ENCODE peak calls at places on chromosomes 4 and X, in four cellular contexts. J, U, N and W are unnamed samples.

GRCh38 chr4:56959064-56959463 is 18.3 kb downstream of the NOA1 start:
- DNase-seq in U (no peak), N (no peak), J (no peak), W (no peak)

GRCh38 chr4:184824081-184824775 is 1.5 kb downstream of the ACSL1 start:
- DNase-seq in U (no peak), J (no peak), N (no peak), W (no peak)

GRCh38 chr4:17502764-17503163 is 9.1 kb downstream of the QDPR start:
- DNase-seq in N (no peak), J (no peak), U (no peak), W (no peak)

GRCh38 chr4:99389606-99390005 is 37.1 kb upstream of the ADH1C start:
- DNase-seq in N (no peak), U (no peak), J (no peak), W (no peak)

GRCh38 chrX:100410901-100411801 is 1.1 kb upstream of the PCDH19 start:
- DNase-seq in N (peak; percentile 10), U (no peak), J (no peak), W (no peak)

GRCh38 chr4:106136777-106137331 is 179.2 kb downstream of the TBCK start:
- DNase-seq in N (no peak), J (no peak), U (no peak), W (no peak)

GRCh38 chr4:15299627-15300026 is 128.2 kb upstream of the C1QTNF7 start:
- DNase-seq in U (no peak), N (no peak), J (no peak), W (no peak)

GRCh38 chr4:163623787-163624186 is 129.3 kb downstream of the TMA16 start:
- DNase-seq in U (no peak), N (peak; percentile 3), J (no peak), W (no peak)

GRCh38 chr4:23853986-23854385 is 35.9 kb downstream of the PPARGC1A start:
- DNase-seq in N (no peak), U (no peak), J (no peak), W (no peak)

GRCh38 chr4:40307627-40308497 is 27.3 kb upstream of the CHRNA9 start:
- DNase-seq in N (peak; percentile 37), U (no peak), J (no peak), W (peak; percentile 65)

GRCh38 chr4:158678767-158679166 is 6.7 kb downstream of the ETFDH start:
- DNase-seq in N (no peak), J (no peak), U (no peak), W (no peak)

GRCh38 chr4:73415807-73416238 is 11.7 kb downstream of the ALB start:
- DNase-seq in U (peak; percentile 88), N (no peak), J (no peak), W (no peak)

GRCh38 chr4:59094505-59094904 is 1984.3 kb upstream of the IGFBP7 start:
- DNase-seq in N (peak; percentile 56), U (no peak), J (no peak), W (no peak)

GRCh38 chr4:1644906-1645657 is 39.0 kb downstream of the FAM53A start:
- DNase-seq in J (no peak), N (peak; percentile 47), U (no peak), W (no peak)

GRCh38 chrX:8194216-8194615 is 23.1 kb upstream of the VCX2 start:
- DNase-seq in J (no peak), N (no peak), U (no peak), W (no peak)

GRCh38 chr4:100189820-100190642 is at the start of gene DDIT4L:
- DNase-seq in N (peak; percentile 76), U (no peak), J (peak; percentile 46), W (no peak)

GRCh38 chr4:82381661-82382284 is 8.0 kb upstream of the HNRNPD start:
- DNase-seq in N (no peak), U (no peak), J (no peak), W (no peak)

GRCh38 chrX:7120578-7121219 is 26.8 kb upstream of the STS start:
- DNase-seq in U (peak; percentile 69), J (no peak), N (no peak), W (no peak)

GRCh38 chrX:129188223-129188622 is 335.1 kb downstream of the SMARCA1 start:
- DNase-seq in N (peak; percentile 81), J (no peak), U (no peak), W (no peak)

GRCh38 chrX:129193357-129193756 is 329.9 kb downstream of the SMARCA1 start:
- DNase-seq in N (no peak), J (no peak), U (peak; percentile 21), W (no peak)
- H3K27me3 ChIP-seq in N (no peaks in the 10 kb centered on the region), J (no peaks in the 10 kb centered on the region), U (no peaks in the 10 kb centered on the region), W (no peaks in the 10 kb centered on the region)

DNA sequence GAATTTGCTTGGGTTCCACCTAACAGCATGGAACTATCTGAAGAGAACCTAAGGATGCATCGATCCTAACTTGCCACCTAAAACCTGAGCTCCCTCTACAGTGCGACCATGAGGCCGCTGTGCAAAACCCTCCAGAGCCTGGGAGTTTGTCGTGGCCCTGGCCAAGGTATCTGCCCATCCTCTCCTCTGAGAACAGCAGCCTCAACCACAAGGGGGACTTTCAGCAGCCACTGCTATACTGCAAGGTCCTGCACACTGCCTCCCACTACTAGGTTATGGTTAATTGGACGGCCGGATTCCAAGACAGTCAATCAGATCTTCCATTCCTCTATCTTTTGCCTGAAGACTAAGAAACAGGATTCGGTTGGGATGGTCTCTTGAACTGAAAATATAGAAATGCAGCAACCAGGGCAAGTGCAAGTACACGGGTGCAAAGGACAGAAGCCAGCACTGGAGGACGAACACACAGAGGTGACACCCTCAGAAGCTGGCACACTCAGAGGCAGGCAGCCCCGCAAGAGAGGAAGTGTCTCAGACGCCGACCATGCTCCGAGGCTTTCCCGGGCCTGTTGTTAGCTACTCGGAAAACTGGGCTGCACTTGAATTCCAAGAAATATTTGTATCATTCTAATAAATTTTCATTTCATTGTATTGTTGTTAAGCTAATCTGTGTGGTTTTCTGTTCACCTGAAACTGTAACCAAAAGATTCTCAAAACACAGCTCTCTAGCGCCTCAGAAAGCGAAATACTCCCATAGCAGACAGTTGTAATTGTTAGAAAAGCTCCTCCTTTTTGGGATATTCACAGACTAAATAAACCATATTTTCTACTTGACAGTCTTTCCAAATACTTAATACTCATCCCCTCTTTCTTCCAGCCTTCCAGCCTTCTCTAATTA is 63.3 kb downstream of the AFAP1 start:
- DNase-seq in J (no peak), U (peak; percentile 55), N (peak; percentile 58), W (no peak)
- H3K4me1 ChIP-seq in J (peaks cover 4% of the 10 kb centered on the region), U (peaks cover 31% of the 10 kb centered on the region), N (peaks cover 34% of the 10 kb centered on the region), W (peaks cover 11% of the 10 kb centered on the region)

GRCh38 chrX:66634272-66634671 is 4.6 kb downstream of the EDA2R start:
- DNase-seq in J (no peak), N (no peak), U (no peak), W (no peak)

GRCh38 chrX:66632473-66632872 is 6.4 kb downstream of the EDA2R start:
- DNase-seq in J (no peak), N (no peak), U (no peak), W (no peak)

GRCh38 chrX:66633541-66633940 is 5.3 kb downstream of the EDA2R start:
- DNase-seq in U (no peak), N (no peak), J (no peak), W (no peak)

GRCh38 chrX:66632986-66633385 is 5.9 kb downstream of the EDA2R start:
- DNase-seq in J (no peak), N (no peak), U (no peak), W (no peak)

GRCh38 chrX:66635360-66635759 is 3.5 kb downstream of the EDA2R start:
- DNase-seq in U (no peak), N (no peak), J (no peak), W (no peak)
- H3K27me3 ChIP-seq in U (no peaks in the 10 kb centered on the region), N (no peaks in the 10 kb centered on the region), J (no peaks in the 10 kb centered on the region), W (no peaks in the 10 kb centered on the region)

GRCh38 chr4:38931125-38931524 is 63.5 kb downstream of the FAM114A1 start:
- DNase-seq in J (no peak), U (no peak), N (no peak), W (no peak)
- H3K4me1 ChIP-seq in J (no peaks in the 10 kb centered on the region), U (peaks cover 15% of the 10 kb centered on the region), N (no peaks in the 10 kb centered on the region), W (no peaks in the 10 kb centered on the region)

DNA sequence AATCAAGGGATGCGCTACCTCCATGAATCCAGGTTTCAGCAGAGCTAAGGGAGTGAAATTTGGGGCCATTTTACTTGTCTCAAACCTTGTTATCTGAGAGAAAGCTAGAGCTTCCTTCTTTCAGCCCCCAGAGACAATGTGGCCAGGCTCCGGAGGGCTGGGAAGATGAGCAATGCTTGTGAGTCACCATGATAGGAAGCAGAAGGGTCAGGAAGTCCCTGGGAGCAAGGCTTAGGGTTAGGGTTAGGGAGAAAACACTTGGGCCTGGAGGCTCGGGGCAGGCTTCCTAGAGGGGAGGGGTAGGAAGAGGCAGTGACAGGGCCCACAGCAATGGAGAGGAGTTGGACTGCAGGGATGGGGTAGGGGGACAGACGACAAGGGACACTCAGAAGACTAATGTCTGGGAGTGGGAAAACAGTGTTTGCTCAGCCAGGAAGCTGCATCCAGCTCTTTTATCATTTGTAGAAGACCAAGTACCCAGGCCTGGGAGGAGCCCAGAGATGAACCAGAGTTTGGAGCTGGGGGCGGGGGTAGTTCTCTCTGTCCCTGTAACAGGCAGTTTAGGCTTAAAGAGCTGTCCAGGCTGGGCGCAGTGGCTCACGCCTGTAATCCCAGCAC is 16.4 kb upstream of the PORCN start:
- DNase-seq in N (no peak), J (no peak), U (no peak), W (no peak)
- H3K27me3 ChIP-seq in N (no peaks in the 10 kb centered on the region), J (peaks cover 3% of the 10 kb centered on the region), U (no peaks in the 10 kb centered on the region), W (no peaks in the 10 kb centered on the region)

GRCh38 chr4:68347845-68348244 is 2.0 kb downstream of the YTHDC1 start:
- DNase-seq in U (no peak), J (no peak), N (no peak), W (no peak)

GRCh38 chr4:68342139-68342538 is 7.8 kb downstream of the YTHDC1 start:
- DNase-seq in J (no peak), U (no peak), N (peak; percentile 24), W (no peak)

GRCh38 chr4:68346461-68346860 is 3.4 kb downstream of the YTHDC1 start:
- DNase-seq in J (no peak), U (peak; percentile 49), N (no peak), W (no peak)

GRCh38 chr4:68344785-68345184 is 5.1 kb downstream of the YTHDC1 start:
- DNase-seq in N (no peak), U (no peak), J (no peak), W (no peak)

DNA sequence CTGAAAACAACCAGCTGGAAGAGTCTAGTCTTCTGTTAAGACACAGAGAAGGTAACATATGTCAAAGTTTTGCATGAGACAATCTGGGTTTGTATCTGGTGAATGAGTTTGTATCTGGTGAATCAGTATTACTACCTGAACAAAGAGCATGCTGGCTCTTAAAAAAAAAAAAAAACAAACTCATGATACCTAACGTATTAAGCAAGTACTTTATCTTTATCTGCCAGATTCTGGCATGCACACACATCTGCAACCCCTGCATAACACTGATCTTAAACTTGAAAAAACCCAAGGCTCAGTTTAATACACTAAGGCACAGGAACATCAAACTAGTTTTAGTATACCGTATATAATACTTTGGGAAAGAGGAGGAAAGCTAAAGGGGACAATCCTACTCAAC is 5.8 kb downstream of the YTHDC1 start:
- DNase-seq in U (no peak), N (no peak), J (no peak), W (no peak)
- H3K4me1 ChIP-seq in U (peaks cover 42% of the 10 kb centered on the region), N (peaks cover 68% of the 10 kb centered on the region), J (peaks cover 34% of the 10 kb centered on the region), W (peaks cover 28% of the 10 kb centered on the region)

DNA sequence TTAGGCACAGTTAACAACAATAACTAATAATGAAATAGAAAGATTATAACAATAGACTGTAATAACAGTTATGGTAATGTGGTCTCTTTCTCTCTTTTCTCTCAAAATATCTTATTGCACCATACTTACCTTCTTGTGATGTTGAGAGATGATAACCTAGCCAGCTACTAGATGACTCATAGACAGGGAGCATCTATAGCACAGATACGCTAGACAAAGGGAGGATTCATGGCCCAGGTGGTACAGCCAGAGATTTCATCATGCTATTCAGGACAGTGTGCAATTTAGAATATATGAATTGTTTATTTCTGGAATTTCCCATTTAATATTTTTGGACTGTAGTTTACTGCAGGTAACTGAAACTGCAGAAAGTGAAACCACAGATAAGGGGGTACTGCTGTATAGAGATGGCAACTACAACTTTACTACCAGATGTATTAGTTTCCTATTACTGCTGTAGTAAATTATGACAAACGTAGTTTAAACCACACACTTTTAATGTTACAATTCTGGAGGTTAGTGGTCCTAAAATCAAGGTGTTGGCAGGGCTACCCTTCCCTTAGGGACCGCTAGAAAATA is 41.8 kb upstream of the MAGED1 start:
- DNase-seq in J (no peak), N (no peak), U (peak; percentile 6), W (no peak)
- H3K27me3 ChIP-seq in J (no peaks in the 10 kb centered on the region), N (no peaks in the 10 kb centered on the region), U (no peaks in the 10 kb centered on the region), W (no peaks in the 10 kb centered on the region)